ENCODE peak calls at places on chromosomes 16 and 17, in seven cellular contexts. I is AG08395; P is non-pigmented ciliary epithelial cell; F is activated naive CD8-positive, alpha-beta T cell treated with anti-CD3 and anti-CD28 coated beads for 36 hours; N is C1 segment of cervical spinal cord; L is fibroblast of gingiva; Q is GM20000. B is an unnamed sample.

GRCh38 chr17:82238562-82239201 is 9.8 kb downstream of the SLC16A3 start:
- DNase-seq in I (peak), N (no peak), F (peak), Q (peak), P (peak), L (peak), B (no peak)

GRCh38 chr16:69340095-69340644 is 598 bp downstream of the NIP7 start:
- DNase-seq in N (no peak), F (peak), P (no peak), I (no peak), Q (no peak), L (no peak), B (no peak)

GRCh38 chr16:85270365-85270764 is 158.1 kb upstream of the CIBAR2 start:
- DNase-seq in N (no peak), L (peak), I (peak), F (no peak), P (no peak), Q (no peak), B (no peak)

GRCh38 chr17:48577946-48578615 is at the start of gene HOXB4:
- DNase-seq in L (no peak), Q (peak), N (peak), P (no peak), F (peak), I (no peak), B (peak)

GRCh38 chr16:72001180-72001890 is 1.1 kb upstream of the PKD1L3 start:
- DNase-seq in P (no peak), L (no peak), N (no peak), F (no peak), I (no peak), Q (no peak), B (peak)

GRCh38 chr16:29995911-29996772 is at the start of gene INO80E:
- DNase-seq in Q (peak), N (peak), L (peak), F (peak), P (peak), I (peak), B (peak)

GRCh38 chr16:4487955-4488481 is 11.8 kb downstream of the HMOX2 start:
- DNase-seq in F (no peak), L (peak), Q (no peak), P (no peak), I (peak), N (no peak), B (no peak)

GRCh38 chr17:75153854-75154194 is 488 bp downstream of the JPT1 start:
- DNase-seq in N (no peak), F (peak), P (no peak), I (peak), Q (no peak), L (no peak), B (no peak)

GRCh38 chr16:68517606-68518161 is 21.4 kb upstream of the ZFP90 start:
- DNase-seq in I (no peak), L (no peak), N (no peak), P (no peak), F (no peak), Q (no peak), B (no peak)

GRCh38 chr16:83952940-83953795 is at the start of gene OSGIN1:
- DNase-seq in F (peak), I (peak), P (peak), N (peak), Q (peak), L (peak), B (peak)

GRCh38 chr16:12529582-12529981 is 274.1 kb downstream of the CPPED1 start:
- DNase-seq in N (no peak), I (no peak), L (no peak), F (no peak), Q (no peak), P (no peak), B (no peak)

GRCh38 chr17:70892527-70892926 is 723.2 kb downstream of the KCNJ2 start:
- DNase-seq in Q (no peak), L (no peak), P (no peak), I (no peak), F (no peak), N (no peak), B (no peak)

GRCh38 chr16:80375973-80376372 is 164.8 kb upstream of the DYNLRB2 start:
- DNase-seq in I (no peak), Q (no peak), L (peak), N (no peak), F (no peak), P (no peak), B (no peak)

GRCh38 chr17:75634754-75635609 is 1.7 kb downstream of the SMIM5 start:
- DNase-seq in F (no peak), P (no peak), I (no peak), Q (no peak), N (no peak), L (no peak), B (no peak)

GRCh38 chr17:15952048-15952532 is 7.2 kb downstream of the ADORA2B start:
- DNase-seq in Q (no peak), F (no peak), L (no peak), P (no peak), N (no peak), I (no peak), B (no peak)

GRCh38 chr16:15539197-15539596 is 103.8 kb downstream of the MARF1 start:
- DNase-seq in N (no peak), P (no peak), L (no peak), F (no peak), I (no peak), Q (no peak), B (peak)

GRCh38 chr17:72826602-72827001 is 265.9 kb downstream of the SLC39A11 start:
- DNase-seq in I (no peak), P (peak), L (no peak), Q (no peak), N (no peak), F (no peak), B (no peak)

GRCh38 chr16:77491091-77491490 is 56.3 kb upstream of the ADAMTS18 start:
- DNase-seq in N (no peak), Q (no peak), I (no peak), P (no peak), F (no peak), L (no peak), B (no peak)

GRCh38 chr16:31460582-31461002 is 1.3 kb downstream of the ARMC5 start:
- DNase-seq in I (peak), P (no peak), Q (no peak), L (peak), N (no peak), F (no peak), B (peak)

GRCh38 chr17:2214047-2214717 is 89.4 kb downstream of the SMG6 start:
- DNase-seq in F (no peak), P (peak), N (peak), I (peak), Q (no peak), L (peak), B (no peak)

GRCh38 chr17:82647593-82648164 is 565 bp downstream of the WDR45B start:
- DNase-seq in P (no peak), L (no peak), N (no peak), Q (peak), F (peak), I (peak), B (peak)

GRCh38 chr17:60577147-60577925 is 22.7 kb upstream of the PPM1D start:
- DNase-seq in I (peak), F (no peak), Q (peak), N (no peak), L (peak), P (no peak), B (no peak)

GRCh38 chr16:17149904-17150483 is 320.8 kb downstream of the XYLT1 start:
- DNase-seq in P (no peak), L (no peak), F (no peak), N (no peak), I (no peak), Q (no peak), B (no peak)

GRCh38 chr17:67068999-67069398 is 24.6 kb downstream of the CACNG1 start:
- DNase-seq in N (no peak), L (peak), Q (no peak), P (no peak), I (no peak), F (no peak), B (peak)

GRCh38 chr16:87635541-87636049 is 33.3 kb downstream of the JPH3 start:
- DNase-seq in Q (peak), N (no peak), P (no peak), L (peak), F (peak), I (peak), B (peak)

GRCh38 chr17:1398900-1399299 is 1.1 kb downstream of the YWHAE start:
- DNase-seq in P (no peak), N (peak), F (no peak), L (peak), Q (no peak), I (no peak), B (peak)